ENCODE peak calls at places on chromosomes 11 and 22, in six cellular contexts. Q is IMR-90, V is H9, W is mesenchymal stem cell, N is H1, I is trophoblast cell. A is an unnamed sample.

GRCh38 chr11:46729110-46730027 is 10.4 kb downstream of the F2 start:
- DNase-seq in Q (peak; percentile 47), V (no peak), W (no peak), N (no peak), I (no peak), A (no peak)

GRCh38 chr11:102761646-102762238 is 18.7 kb downstream of the MMP10 start:
- DNase-seq in Q (no peak), V (no peak), W (peak; percentile 50), N (no peak), I (peak; percentile 25), A (peak; percentile 11)

GRCh38 chr11:86174101-86175046 is 70.2 kb upstream of the EED start:
- DNase-seq in Q (peak; percentile 99), V (no peak), W (peak; percentile 95), N (no peak), I (peak; percentile 96), A (no peak)

GRCh38 chr11:99098751-99099150 is 78.0 kb downstream of the CNTN5 start:
- DNase-seq in Q (no peak), V (no peak), W (no peak), N (no peak), I (no peak), A (no peak)

GRCh38 chr22:35605787-35606492 is 11.2 kb downstream of the MB start:
- DNase-seq in Q (no peak), V (no peak), W (no peak), N (no peak), I (no peak), A (no peak)

GRCh38 chr22:50009251-50009650 is 3.3 kb downstream of the IL17REL start:
- DNase-seq in Q (no peak), V (no peak), W (no peak), N (peak; percentile 46), I (no peak), A (no peak)

GRCh38 chr22:38129856-38130255 is 19.4 kb upstream of the BAIAP2L2 start:
- DNase-seq in Q (no peak), V (no peak), W (no peak), N (no peak), I (no peak), A (no peak)

GRCh38 chr22:40325315-40325714 is 21.0 kb upstream of the ADSL start:
- DNase-seq in Q (no peak), V (no peak), W (no peak), N (no peak), I (no peak), A (no peak)

GRCh38 chr22:28395920-28396447 is 283.7 kb downstream of the TTC28 start:
- DNase-seq in Q (peak; percentile 48), V (no peak), W (peak; percentile 45), N (no peak), I (peak; percentile 12), A (no peak)

GRCh38 chr11:61551630-61552029 is 29.2 kb downstream of the SYT7 start:
- DNase-seq in Q (peak; percentile 50), V (no peak), W (no peak), N (no peak), I (no peak), A (no peak)

GRCh38 chr11:122863704-122864326 is 18.7 kb upstream of the JHY start:
- DNase-seq in Q (peak; percentile 50), V (no peak), W (peak; percentile 48), N (no peak), I (no peak), A (no peak)

DNA sequence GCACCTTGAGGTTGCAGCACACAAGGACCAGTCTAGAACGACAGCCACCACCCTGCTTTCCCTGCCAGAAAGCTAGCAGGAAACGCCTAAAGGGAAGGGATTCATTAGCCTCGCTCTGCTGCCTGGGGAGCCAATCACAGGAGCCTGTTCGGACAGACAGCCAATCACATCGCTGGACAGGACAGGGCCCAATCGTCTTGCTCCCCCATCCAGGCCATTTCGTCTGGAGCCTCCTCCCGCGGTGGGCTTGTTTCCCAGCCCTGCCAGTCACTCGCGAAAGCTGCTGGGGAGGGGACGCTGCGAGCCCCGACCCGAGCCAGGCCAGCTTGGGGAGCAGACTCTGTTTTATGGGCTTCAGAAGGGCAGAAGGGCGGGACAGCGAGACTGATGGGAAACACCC is 79.8 kb upstream of the NCAM1 start:
- DNase-seq in Q (no peak), V (peak; percentile 94), W (peak; percentile 38), N (peak; percentile 83), I (no peak), A (peak; percentile 78)
- H4K8ac ChIP-seq in Q (no peak overlapping the region), V (no peak overlapping the region), W (no peak overlapping the region), N (no peak overlapping the region), I (no peak overlapping the region), A (no peak overlapping the region)

GRCh38 chr11:60498853-60499252 is 6.3 kb downstream of the MS4A12 start:
- DNase-seq in Q (no peak), V (no peak), W (no peak), N (no peak), I (no peak), A (no peak)
- H2AFZ ChIP-seq in Q (no peak overlapping the region), V (no peak overlapping the region), W (no peak overlapping the region), N (no peak overlapping the region), I (no peak overlapping the region), A (no peak overlapping the region)

GRCh38 chr11:34050967-34051348 is 573 bp upstream of the CAPRIN1 start:
- DNase-seq in Q (peak; percentile 30), V (no peak), W (peak; percentile 71), N (no peak), I (no peak), A (no peak)
- H4K8ac ChIP-seq in Q (peak overlapping the region; percentile 94), V (no peak overlapping the region), W (peak overlapping the region; percentile 80), N (no peak overlapping the region), I (peak overlapping the region; percentile 87), A (no peak overlapping the region)

GRCh38 chr22:25403752-25404471 is 160.6 kb upstream of the GRK3 start:
- DNase-seq in Q (peak; percentile 41), V (no peak), W (peak; percentile 57), N (no peak), I (no peak), A (no peak)

GRCh38 chr22:25406510-25407210 is 157.8 kb upstream of the GRK3 start:
- DNase-seq in Q (no peak), V (no peak), W (peak; percentile 25), N (no peak), I (peak; percentile 13), A (no peak)

GRCh38 chr22:25405854-25406509 is 158.5 kb upstream of the GRK3 start:
- DNase-seq in Q (no peak), V (no peak), W (no peak), N (no peak), I (no peak), A (no peak)

GRCh38 chr22:25404556-25404922 is 159.9 kb upstream of the GRK3 start:
- DNase-seq in Q (no peak), V (no peak), W (peak; percentile 35), N (no peak), I (no peak), A (no peak)

DNA sequence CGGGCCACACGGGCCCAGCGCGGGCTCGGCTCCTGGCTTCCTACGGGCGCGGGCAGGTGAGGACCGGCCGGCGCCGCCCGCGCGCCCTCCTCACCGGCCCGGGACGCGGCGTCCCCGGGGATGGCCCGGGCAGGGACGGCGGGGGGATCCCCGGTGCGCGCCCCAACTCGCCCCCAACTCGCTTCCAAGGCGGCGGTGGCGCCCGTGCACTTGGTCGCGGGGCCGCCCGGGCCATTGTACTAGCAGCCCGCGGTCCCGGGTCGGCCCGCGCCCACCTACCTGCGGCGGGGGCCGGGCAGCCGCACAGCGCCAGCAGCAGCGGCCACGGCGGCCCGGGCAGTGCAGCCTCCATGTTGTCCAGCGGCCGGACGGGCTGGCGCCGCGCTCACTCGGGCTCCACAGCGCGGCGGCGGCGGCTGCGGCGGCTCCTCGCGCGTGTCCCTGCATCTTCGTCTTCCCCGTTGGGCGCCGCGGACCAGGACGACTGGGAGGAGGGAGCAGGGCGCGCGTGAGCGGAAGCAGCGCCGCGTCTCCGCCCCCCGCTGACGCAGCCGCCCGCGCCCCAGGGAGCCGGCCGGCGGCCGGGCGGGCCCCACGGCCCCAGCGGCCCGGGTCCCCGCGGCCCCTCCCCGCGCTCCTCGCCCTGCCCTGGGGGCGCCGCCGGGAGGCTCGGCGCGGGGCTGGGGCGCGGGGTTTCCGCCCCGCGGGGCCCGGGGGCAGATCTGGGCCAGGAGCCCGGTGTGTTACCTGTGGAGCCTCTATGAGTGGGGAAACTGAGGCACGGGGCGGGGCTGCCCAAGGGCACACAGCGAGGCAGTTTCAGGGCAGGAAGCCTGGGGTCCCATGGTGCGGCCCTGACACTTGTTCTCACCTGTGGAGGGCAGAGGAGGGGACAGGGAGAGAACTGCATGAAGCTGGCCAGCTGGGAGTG is 159.3 kb upstream of the GRK3 start:
- DNase-seq in Q (peak; percentile 73), V (no peak), W (peak; percentile 76), N (no peak), I (peak; percentile 35), A (no peak)
- H2AFZ ChIP-seq in Q (peak overlapping the region; percentile 97), V (no peak overlapping the region), W (peak overlapping the region; percentile 95), N (no peak overlapping the region), I (peak overlapping the region; percentile 97), A (peak overlapping the region; percentile 91)

DNA sequence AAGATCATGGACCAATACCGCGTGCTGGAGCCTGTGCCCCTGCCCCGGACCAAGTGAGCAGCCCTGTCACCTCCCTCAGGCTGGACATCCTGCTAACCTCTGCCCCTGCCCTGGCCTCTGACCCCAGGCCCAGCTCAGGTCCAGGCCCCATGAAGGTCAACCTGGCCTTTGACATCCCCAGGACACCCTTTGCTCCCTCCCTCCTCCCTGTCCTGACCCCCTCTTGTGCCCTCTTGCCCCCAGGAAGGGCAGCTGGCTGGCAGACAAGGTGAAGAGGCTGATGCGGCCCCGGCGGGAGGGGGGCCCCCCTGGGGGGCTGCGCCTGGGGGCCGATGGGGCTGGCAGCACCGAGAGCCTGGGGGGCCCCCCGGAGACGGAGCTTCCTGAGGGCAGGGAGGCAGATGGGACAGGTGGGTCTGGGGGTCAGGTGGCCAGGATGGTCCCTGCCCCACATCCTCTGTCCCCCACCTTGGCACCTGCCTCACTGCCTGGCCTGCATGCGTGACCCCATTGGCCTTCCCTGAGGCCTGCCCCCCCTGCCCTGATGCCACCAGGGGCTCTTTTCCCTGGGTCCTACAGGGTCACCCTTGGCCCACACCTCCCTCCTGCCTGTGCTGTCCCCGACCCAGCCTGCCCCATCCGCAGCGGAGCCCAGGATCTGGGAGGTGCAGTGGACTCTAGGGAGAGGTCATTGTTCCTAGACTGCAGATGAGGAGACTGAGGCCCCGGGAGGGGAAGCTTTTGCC is 5.0 kb upstream of the RPS6KA4 start:
- DNase-seq in Q (no peak), V (no peak), W (no peak), N (no peak), I (no peak), A (no peak)
- H4K8ac ChIP-seq in Q (no peak overlapping the region), V (no peak overlapping the region), W (no peak overlapping the region), N (peak overlapping the region; percentile 76), I (no peak overlapping the region), A (no peak overlapping the region)